ENCODE peak calls at places on chromosome 3, in six cellular contexts. One of them, this sample, is unnamed.

GRCh38 chr3:13770390-13771169 is 109.3 kb downstream of the WNT7A start:
- DNase-seq in skeletal muscle cell: no peak
- DNase-seq in NCI-H1417: no peak
- DNase-seq in stimulated activated CD8-positive, alpha-beta memory T cell treated with anti-CD3 and anti-CD28 coated beads, Interleukin-15, amount 100 ng/mL, for 4 hours: no peak
- DNase-seq in mesenteric fat pad: peak; percentile 77
- DNase-seq in choroid plexus epithelial cell: no peak
- DNase-seq in this sample: no peak

GRCh38 chr3:174169736-174170135 is 689.4 kb upstream of the NAALADL2 start:
- DNase-seq in skeletal muscle cell: no peak
- DNase-seq in NCI-H1417: no peak
- DNase-seq in stimulated activated CD8-positive, alpha-beta memory T cell treated with anti-CD3 and anti-CD28 coated beads, Interleukin-15, amount 100 ng/mL, for 4 hours: no peak
- DNase-seq in mesenteric fat pad: no peak
- DNase-seq in choroid plexus epithelial cell: no peak
- DNase-seq in this sample: no peak

GRCh38 chr3:122305818-122306621 is 19.0 kb upstream of the CSTA start:
- DNase-seq in skeletal muscle cell: no peak
- DNase-seq in NCI-H1417: peak; percentile 5
- DNase-seq in stimulated activated CD8-positive, alpha-beta memory T cell treated with anti-CD3 and anti-CD28 coated beads, Interleukin-15, amount 100 ng/mL, for 4 hours: no peak
- DNase-seq in mesenteric fat pad: no peak
- DNase-seq in choroid plexus epithelial cell: peak; percentile 10
- DNase-seq in this sample: no peak

GRCh38 chr3:34782876-34783275 is 856.4 kb upstream of the ARPP21 start:
- DNase-seq in skeletal muscle cell: peak; percentile 31
- DNase-seq in NCI-H1417: no peak
- DNase-seq in stimulated activated CD8-positive, alpha-beta memory T cell treated with anti-CD3 and anti-CD28 coated beads, Interleukin-15, amount 100 ng/mL, for 4 hours: no peak
- DNase-seq in mesenteric fat pad: no peak
- DNase-seq in choroid plexus epithelial cell: no peak
- DNase-seq in this sample: no peak

GRCh38 chr3:152969557-152970300 is 134.8 kb downstream of the P2RY1 start:
- DNase-seq in skeletal muscle cell: peak; percentile 4
- DNase-seq in NCI-H1417: no peak
- DNase-seq in stimulated activated CD8-positive, alpha-beta memory T cell treated with anti-CD3 and anti-CD28 coated beads, Interleukin-15, amount 100 ng/mL, for 4 hours: no peak
- DNase-seq in mesenteric fat pad: no peak
- DNase-seq in choroid plexus epithelial cell: peak; percentile 33
- DNase-seq in this sample: no peak

GRCh38 chr3:143433787-143434378 is 314.3 kb downstream of the CHST2 start:
- DNase-seq in skeletal muscle cell: no peak
- DNase-seq in NCI-H1417: no peak
- DNase-seq in stimulated activated CD8-positive, alpha-beta memory T cell treated with anti-CD3 and anti-CD28 coated beads, Interleukin-15, amount 100 ng/mL, for 4 hours: no peak
- DNase-seq in mesenteric fat pad: no peak
- DNase-seq in choroid plexus epithelial cell: peak; percentile 20
- DNase-seq in this sample: no peak

GRCh38 chr3:32045091-32045964 is 61.1 kb upstream of the GPD1L start:
- DNase-seq in skeletal muscle cell: peak; percentile 41
- DNase-seq in NCI-H1417: no peak
- DNase-seq in stimulated activated CD8-positive, alpha-beta memory T cell treated with anti-CD3 and anti-CD28 coated beads, Interleukin-15, amount 100 ng/mL, for 4 hours: no peak
- DNase-seq in mesenteric fat pad: no peak
- DNase-seq in choroid plexus epithelial cell: peak; percentile 82
- DNase-seq in this sample: no peak

GRCh38 chr3:150177673-150178378 is 207.1 kb upstream of the PFN2 start:
- DNase-seq in skeletal muscle cell: peak; percentile 54
- DNase-seq in NCI-H1417: no peak
- DNase-seq in stimulated activated CD8-positive, alpha-beta memory T cell treated with anti-CD3 and anti-CD28 coated beads, Interleukin-15, amount 100 ng/mL, for 4 hours: no peak
- DNase-seq in mesenteric fat pad: no peak
- DNase-seq in choroid plexus epithelial cell: peak; percentile 76
- DNase-seq in this sample: no peak

GRCh38 chr3:58238830-58239229 is 1.2 kb downstream of the ABHD6 start:
- DNase-seq in skeletal muscle cell: no peak
- DNase-seq in NCI-H1417: no peak
- DNase-seq in stimulated activated CD8-positive, alpha-beta memory T cell treated with anti-CD3 and anti-CD28 coated beads, Interleukin-15, amount 100 ng/mL, for 4 hours: no peak
- DNase-seq in mesenteric fat pad: no peak
- DNase-seq in choroid plexus epithelial cell: no peak
- DNase-seq in this sample: no peak

GRCh38 chr3:95738045-95738444 is 1076.3 kb upstream of the EPHA6 start:
- DNase-seq in skeletal muscle cell: no peak
- DNase-seq in NCI-H1417: no peak
- DNase-seq in stimulated activated CD8-positive, alpha-beta memory T cell treated with anti-CD3 and anti-CD28 coated beads, Interleukin-15, amount 100 ng/mL, for 4 hours: no peak
- DNase-seq in mesenteric fat pad: no peak
- DNase-seq in choroid plexus epithelial cell: no peak
- DNase-seq in this sample: no peak

GRCh38 chr3:171347017-171347979 is 112.9 kb downstream of the TNIK start:
- DNase-seq in skeletal muscle cell: no peak
- DNase-seq in NCI-H1417: no peak
- DNase-seq in stimulated activated CD8-positive, alpha-beta memory T cell treated with anti-CD3 and anti-CD28 coated beads, Interleukin-15, amount 100 ng/mL, for 4 hours: no peak
- DNase-seq in mesenteric fat pad: no peak
- DNase-seq in choroid plexus epithelial cell: peak; percentile 58
- DNase-seq in this sample: no peak

GRCh38 chr3:115388166-115388565 is 235.1 kb upstream of the GAP43 start:
- DNase-seq in skeletal muscle cell: peak; percentile 51
- DNase-seq in NCI-H1417: no peak
- DNase-seq in stimulated activated CD8-positive, alpha-beta memory T cell treated with anti-CD3 and anti-CD28 coated beads, Interleukin-15, amount 100 ng/mL, for 4 hours: no peak
- DNase-seq in mesenteric fat pad: no peak
- DNase-seq in choroid plexus epithelial cell: peak; percentile 23
- DNase-seq in this sample: no peak

GRCh38 chr3:180707921-180708320 is 28.6 kb upstream of the CCDC39 start:
- DNase-seq in skeletal muscle cell: no peak
- DNase-seq in NCI-H1417: no peak
- DNase-seq in stimulated activated CD8-positive, alpha-beta memory T cell treated with anti-CD3 and anti-CD28 coated beads, Interleukin-15, amount 100 ng/mL, for 4 hours: no peak
- DNase-seq in mesenteric fat pad: no peak
- DNase-seq in choroid plexus epithelial cell: no peak
- DNase-seq in this sample: no peak

GRCh38 chr3:171770689-171771620 is 39.3 kb downstream of the PLD1 start:
- DNase-seq in skeletal muscle cell: peak; percentile 74
- DNase-seq in NCI-H1417: no peak
- DNase-seq in stimulated activated CD8-positive, alpha-beta memory T cell treated with anti-CD3 and anti-CD28 coated beads, Interleukin-15, amount 100 ng/mL, for 4 hours: no peak
- DNase-seq in mesenteric fat pad: no peak
- DNase-seq in choroid plexus epithelial cell: peak; percentile 97
- DNase-seq in this sample: no peak

GRCh38 chr3:120497318-120497717 is 46.5 kb upstream of the FSTL1 start:
- DNase-seq in skeletal muscle cell: peak; percentile 90
- DNase-seq in NCI-H1417: no peak
- DNase-seq in stimulated activated CD8-positive, alpha-beta memory T cell treated with anti-CD3 and anti-CD28 coated beads, Interleukin-15, amount 100 ng/mL, for 4 hours: no peak
- DNase-seq in mesenteric fat pad: no peak
- DNase-seq in choroid plexus epithelial cell: peak; percentile 96
- DNase-seq in this sample: no peak

GRCh38 chr3:135690664-135691063 is 274.9 kb upstream of the PPP2R3A start:
- DNase-seq in skeletal muscle cell: no peak
- DNase-seq in NCI-H1417: no peak
- DNase-seq in stimulated activated CD8-positive, alpha-beta memory T cell treated with anti-CD3 and anti-CD28 coated beads, Interleukin-15, amount 100 ng/mL, for 4 hours: no peak
- DNase-seq in mesenteric fat pad: no peak
- DNase-seq in choroid plexus epithelial cell: no peak
- DNase-seq in this sample: no peak

GRCh38 chr3:171172070-171172469 is 145.6 kb upstream of the SLC2A2 start:
- DNase-seq in skeletal muscle cell: no peak
- DNase-seq in NCI-H1417: no peak
- DNase-seq in stimulated activated CD8-positive, alpha-beta memory T cell treated with anti-CD3 and anti-CD28 coated beads, Interleukin-15, amount 100 ng/mL, for 4 hours: no peak
- DNase-seq in mesenteric fat pad: no peak
- DNase-seq in choroid plexus epithelial cell: no peak
- DNase-seq in this sample: no peak

GRCh38 chr3:71926242-71926560 is 141.3 kb upstream of the PROK2 start:
- DNase-seq in skeletal muscle cell: no peak
- DNase-seq in NCI-H1417: peak; percentile 64
- DNase-seq in stimulated activated CD8-positive, alpha-beta memory T cell treated with anti-CD3 and anti-CD28 coated beads, Interleukin-15, amount 100 ng/mL, for 4 hours: no peak
- DNase-seq in mesenteric fat pad: no peak
- DNase-seq in choroid plexus epithelial cell: peak; percentile 47
- DNase-seq in this sample: no peak

GRCh38 chr3:160180581-160181216 is 44.5 kb upstream of the C3orf80 start:
- DNase-seq in skeletal muscle cell: peak; percentile 53
- DNase-seq in NCI-H1417: no peak
- DNase-seq in stimulated activated CD8-positive, alpha-beta memory T cell treated with anti-CD3 and anti-CD28 coated beads, Interleukin-15, amount 100 ng/mL, for 4 hours: no peak
- DNase-seq in mesenteric fat pad: no peak
- DNase-seq in choroid plexus epithelial cell: peak; percentile 9
- DNase-seq in this sample: no peak

GRCh38 chr3:8629151-8630021 is 15.2 kb downstream of the SSUH2 start:
- DNase-seq in skeletal muscle cell: peak; percentile 66
- DNase-seq in NCI-H1417: no peak
- DNase-seq in stimulated activated CD8-positive, alpha-beta memory T cell treated with anti-CD3 and anti-CD28 coated beads, Interleukin-15, amount 100 ng/mL, for 4 hours: no peak
- DNase-seq in mesenteric fat pad: peak; percentile 37
- DNase-seq in choroid plexus epithelial cell: peak; percentile 51
- DNase-seq in this sample: no peak

GRCh38 chr3:97979610-97980009 is 7.4 kb upstream of the RIOX2 start:
- DNase-seq in skeletal muscle cell: no peak
- DNase-seq in NCI-H1417: no peak
- DNase-seq in stimulated activated CD8-positive, alpha-beta memory T cell treated with anti-CD3 and anti-CD28 coated beads, Interleukin-15, amount 100 ng/mL, for 4 hours: no peak
- DNase-seq in mesenteric fat pad: no peak
- DNase-seq in choroid plexus epithelial cell: no peak
- DNase-seq in this sample: no peak

GRCh38 chr3:36944012-36944640 is 728 bp downstream of the TRANK1 start:
- DNase-seq in skeletal muscle cell: no peak
- DNase-seq in NCI-H1417: peak; percentile 86
- DNase-seq in stimulated activated CD8-positive, alpha-beta memory T cell treated with anti-CD3 and anti-CD28 coated beads, Interleukin-15, amount 100 ng/mL, for 4 hours: peak; percentile 7
- DNase-seq in mesenteric fat pad: peak; percentile 91
- DNase-seq in choroid plexus epithelial cell: peak; percentile 60
- DNase-seq in this sample: no peak

GRCh38 chr3:31710123-31710841 is 177.6 kb downstream of the STT3B start:
- DNase-seq in skeletal muscle cell: no peak
- DNase-seq in NCI-H1417: no peak
- DNase-seq in stimulated activated CD8-positive, alpha-beta memory T cell treated with anti-CD3 and anti-CD28 coated beads, Interleukin-15, amount 100 ng/mL, for 4 hours: no peak
- DNase-seq in mesenteric fat pad: no peak
- DNase-seq in choroid plexus epithelial cell: peak; percentile 45
- DNase-seq in this sample: no peak

GRCh38 chr3:58536501-58537411 is at the start of gene ACOX2:
- DNase-seq in skeletal muscle cell: no peak
- DNase-seq in NCI-H1417: no peak
- DNase-seq in stimulated activated CD8-positive, alpha-beta memory T cell treated with anti-CD3 and anti-CD28 coated beads, Interleukin-15, amount 100 ng/mL, for 4 hours: no peak
- DNase-seq in mesenteric fat pad: no peak
- DNase-seq in choroid plexus epithelial cell: peak; percentile 84
- DNase-seq in this sample: no peak